ENCODE peak calls at places on chromosomes 5 and 9, in six cellular contexts. E, C, B, I, H and M are unnamed samples.

GRCh38 chr5:54867310-54867944 is 118.0 kb downstream of the ESM1 start:
- DNase-seq in E (no peak), C (no peak), B (no peak), I (no peak), H (no peak), M (no peak)

GRCh38 chr5:169945831-169946261 is 34.4 kb downstream of the INSYN2B start:
- DNase-seq in E (peak), C (peak), B (peak), I (peak), H (no peak), M (peak)

GRCh38 chr5:77957-78804 is 13.8 kb upstream of the PLEKHG4B start:
- DNase-seq in E (peak), C (no peak), B (no peak), I (no peak), H (peak), M (no peak)

GRCh38 chr5:143227301-143227700 is 176.2 kb downstream of the NR3C1 start:
- DNase-seq in E (no peak), C (no peak), B (no peak), I (no peak), H (no peak), M (peak)

GRCh38 chr5:170757182-170757601 is 26.3 kb upstream of the GABRP start:
- DNase-seq in E (no peak), C (no peak), B (no peak), I (no peak), H (no peak), M (no peak)

GRCh38 chr5:140238756-140239155 is 63.8 kb downstream of the CYSTM1 start:
- DNase-seq in E (no peak), C (no peak), B (no peak), I (no peak), H (no peak), M (no peak)

GRCh38 chr5:143413964-143414669 is 10.6 kb upstream of the NR3C1 start:
- DNase-seq in E (peak), C (no peak), B (no peak), I (no peak), H (no peak), M (no peak)

GRCh38 chr9:133608881-133609280 is 308 bp downstream of the FAM163B start:
- DNase-seq in E (no peak), C (no peak), B (no peak), I (no peak), H (no peak), M (no peak)

GRCh38 chr5:42021923-42022322 is 96.8 kb downstream of the FBXO4 start:
- DNase-seq in E (no peak), C (no peak), B (no peak), I (no peak), H (no peak), M (no peak)

GRCh38 chr9:134597957-134598883 is 43.4 kb upstream of the COL5A1 start:
- DNase-seq in E (no peak), C (no peak), B (no peak), I (no peak), H (peak), M (no peak)

GRCh38 chr9:70525553-70525952 is 111.1 kb upstream of the KLF9 start:
- DNase-seq in E (no peak), C (no peak), B (no peak), I (no peak), H (no peak), M (no peak)

GRCh38 chr9:129406278-129407225 is 214.3 kb downstream of the C9orf50 start:
- DNase-seq in E (peak), C (no peak), B (no peak), I (no peak), H (no peak), M (no peak)

GRCh38 chr5:137122558-137122957 is 376.6 kb downstream of the SPOCK1 start:
- DNase-seq in E (no peak), C (no peak), B (no peak), I (no peak), H (peak), M (no peak)

GRCh38 chr5:68225188-68225910 is 9.8 kb downstream of the PIK3R1 start:
- DNase-seq in E (peak), C (no peak), B (peak), I (no peak), H (no peak), M (no peak)

GRCh38 chr5:121691478-121691877 is 160.2 kb upstream of the FTMT start:
- DNase-seq in E (no peak), C (no peak), B (no peak), I (no peak), H (no peak), M (no peak)

GRCh38 chr5:40755407-40756365 is at the start of gene TTC33:
- DNase-seq in E (peak), C (peak), B (peak), I (peak), H (peak), M (peak)